ENCODE peak calls at places on chromosomes 1 and 21, in five cellular contexts. One of them, this sample, is unnamed.

GRCh38 chr1:119323216-119323982 is 45.2 kb upstream of the HAO2 start:
- DNase-seq in GM23338: no peak
- DNase-seq in H4: no peak
- DNase-seq in naive B cell: no peak
- DNase-seq in germinal center: no peak
- DNase-seq in this sample: no peak

GRCh38 chr1:111831153-111831552 is 75.5 kb downstream of the DDX20 start:
- DNase-seq in GM23338: no peak
- DNase-seq in germinal center: no peak
- DNase-seq in naive B cell: no peak
- DNase-seq in H4: no peak
- DNase-seq in this sample: no peak

GRCh38 chr1:198529414-198529813 is 11.1 kb downstream of the ATP6V1G3 start:
- DNase-seq in H4: peak
- DNase-seq in germinal center: no peak
- DNase-seq in GM23338: no peak
- DNase-seq in naive B cell: no peak
- DNase-seq in this sample: peak

GRCh38 chr1:41823453-41823852 is 95.3 kb downstream of the HIVEP3 start:
- DNase-seq in naive B cell: no peak
- DNase-seq in GM23338: peak
- DNase-seq in H4: peak
- DNase-seq in germinal center: no peak
- DNase-seq in this sample: no peak

GRCh38 chr1:19333587-19334354 is 21.6 kb downstream of the SLC66A1 start:
- DNase-seq in GM23338: no peak
- DNase-seq in germinal center: no peak
- DNase-seq in H4: no peak
- DNase-seq in naive B cell: no peak
- DNase-seq in this sample: no peak

GRCh38 chr1:186429017-186429416 is 31.9 kb downstream of the PDC start:
- DNase-seq in H4: no peak
- DNase-seq in GM23338: no peak
- DNase-seq in naive B cell: no peak
- DNase-seq in germinal center: no peak
- DNase-seq in this sample: no peak

GRCh38 chr1:216815239-216815955 is 92.2 kb upstream of the ESRRG start:
- DNase-seq in GM23338: peak
- DNase-seq in germinal center: no peak
- DNase-seq in naive B cell: no peak
- DNase-seq in H4: peak
- DNase-seq in this sample: no peak

GRCh38 chr1:47002211-47002610 is 21.3 kb upstream of the CYP4X1 start:
- DNase-seq in naive B cell: no peak
- DNase-seq in H4: no peak
- DNase-seq in GM23338: no peak
- DNase-seq in germinal center: no peak
- DNase-seq in this sample: no peak

GRCh38 chr1:53959664-53960250 is 13.6 kb downstream of the LRRC42 start:
- DNase-seq in GM23338: peak
- DNase-seq in germinal center: peak
- DNase-seq in H4: peak
- DNase-seq in naive B cell: peak
- DNase-seq in this sample: peak

GRCh38 chr1:24491577-24492360 is 10.9 kb upstream of the RCAN3 start:
- DNase-seq in germinal center: no peak
- DNase-seq in naive B cell: no peak
- DNase-seq in H4: no peak
- DNase-seq in GM23338: peak
- DNase-seq in this sample: no peak

GRCh38 chr1:15943515-15944307 is 32.2 kb downstream of the ZBTB17 start:
- DNase-seq in naive B cell: no peak
- DNase-seq in GM23338: no peak
- DNase-seq in germinal center: no peak
- DNase-seq in H4: no peak
- DNase-seq in this sample: no peak

GRCh38 chr1:187977298-187977697 is 1148.5 kb downstream of the PLA2G4A start:
- DNase-seq in H4: no peak
- DNase-seq in naive B cell: no peak
- DNase-seq in germinal center: no peak
- DNase-seq in GM23338: no peak
- DNase-seq in this sample: no peak

GRCh38 chr1:7469255-7469938 is 301.7 kb upstream of the VAMP3 start:
- DNase-seq in naive B cell: no peak
- DNase-seq in GM23338: no peak
- DNase-seq in germinal center: no peak
- DNase-seq in H4: peak
- DNase-seq in this sample: no peak

GRCh38 chr1:22143065-22143514 is at the start of gene WNT4:
- DNase-seq in germinal center: peak
- DNase-seq in H4: no peak
- DNase-seq in naive B cell: no peak
- DNase-seq in GM23338: peak
- DNase-seq in this sample: no peak

GRCh38 chr1:114337417-114337816 is 173.6 kb downstream of the TRIM33 start:
- DNase-seq in GM23338: no peak
- DNase-seq in germinal center: no peak
- DNase-seq in H4: no peak
- DNase-seq in naive B cell: no peak
- DNase-seq in this sample: no peak

GRCh38 chr1:46532095-46532494 is 19.4 kb downstream of the KNCN start:
- DNase-seq in naive B cell: no peak
- DNase-seq in GM23338: no peak
- DNase-seq in germinal center: no peak
- DNase-seq in H4: no peak
- DNase-seq in this sample: no peak

GRCh38 chr21:26177187-26177586 is 6.6 kb upstream of the APP start:
- DNase-seq in GM23338: no peak
- DNase-seq in H4: peak
- DNase-seq in naive B cell: no peak
- DNase-seq in germinal center: no peak
- DNase-seq in this sample: peak

GRCh38 chr1:232597721-232598120 is 32.2 kb downstream of the SIPA1L2 start:
- DNase-seq in GM23338: no peak
- DNase-seq in naive B cell: no peak
- DNase-seq in H4: no peak
- DNase-seq in germinal center: no peak
- DNase-seq in this sample: no peak

GRCh38 chr1:246602194-246602593 is 35.9 kb downstream of the CNST start:
- DNase-seq in naive B cell: no peak
- DNase-seq in germinal center: no peak
- DNase-seq in H4: no peak
- DNase-seq in GM23338: no peak
- DNase-seq in this sample: no peak

GRCh38 chr1:44485229-44485932 is 80.3 kb downstream of the RNF220 start:
- DNase-seq in naive B cell: no peak
- DNase-seq in GM23338: peak
- DNase-seq in H4: peak
- DNase-seq in germinal center: no peak
- DNase-seq in this sample: peak